ENCODE peak calls at places on chromosome 7, in nine cellular contexts. One of them, this sample, is unnamed.

GRCh38 chr7:12458520-12459131 is 55.0 kb upstream of the VWDE start:
- DNase-seq in CD8-positive, alpha-beta memory T cell: no peak
- DNase-seq in RWPE2: no peak
- DNase-seq in small intestine: peak
- DNase-seq in tibial artery: no peak
- DNase-seq in body of pancreas: no peak
- DNase-seq in K562: peak
- DNase-seq in neuronal stem cell: peak
- DNase-seq in lower lobe of right lung: no peak
- DNase-seq in this sample: no peak

GRCh38 chr7:17408245-17408903 is 109.9 kb downstream of the AHR start:
- DNase-seq in body of pancreas: peak
- DNase-seq in neuronal stem cell: no peak
- DNase-seq in small intestine: peak
- DNase-seq in CD8-positive, alpha-beta memory T cell: no peak
- DNase-seq in lower lobe of right lung: peak
- DNase-seq in RWPE2: peak
- DNase-seq in K562: no peak
- DNase-seq in tibial artery: peak
- DNase-seq in this sample: peak

GRCh38 chr7:9022456-9022855 is 589.0 kb downstream of the NXPH1 start:
- DNase-seq in body of pancreas: no peak
- DNase-seq in CD8-positive, alpha-beta memory T cell: no peak
- DNase-seq in RWPE2: no peak
- DNase-seq in tibial artery: no peak
- DNase-seq in K562: no peak
- DNase-seq in small intestine: no peak
- DNase-seq in neuronal stem cell: no peak
- DNase-seq in lower lobe of right lung: no peak
- DNase-seq in this sample: no peak

GRCh38 chr7:24601600-24601999 is 28.3 kb downstream of the PALS2 start:
- DNase-seq in RWPE2: no peak
- DNase-seq in body of pancreas: no peak
- DNase-seq in tibial artery: no peak
- DNase-seq in small intestine: no peak
- DNase-seq in lower lobe of right lung: no peak
- DNase-seq in K562: no peak
- DNase-seq in neuronal stem cell: no peak
- DNase-seq in CD8-positive, alpha-beta memory T cell: no peak
- DNase-seq in this sample: no peak

GRCh38 chr7:116138202-116138801 is 72.0 kb upstream of the TES start:
- DNase-seq in small intestine: peak
- DNase-seq in body of pancreas: no peak
- DNase-seq in K562: peak
- DNase-seq in lower lobe of right lung: no peak
- DNase-seq in RWPE2: no peak
- DNase-seq in tibial artery: no peak
- DNase-seq in CD8-positive, alpha-beta memory T cell: no peak
- DNase-seq in neuronal stem cell: peak
- DNase-seq in this sample: no peak

GRCh38 chr7:44145419-44145968 is 4.4 kb upstream of the MYL7 start:
- DNase-seq in RWPE2: no peak
- DNase-seq in small intestine: no peak
- DNase-seq in body of pancreas: no peak
- DNase-seq in CD8-positive, alpha-beta memory T cell: peak
- DNase-seq in neuronal stem cell: peak
- DNase-seq in lower lobe of right lung: no peak
- DNase-seq in K562: no peak
- DNase-seq in tibial artery: no peak
- DNase-seq in this sample: no peak

GRCh38 chr7:134212576-134213546 is 85.7 kb downstream of the LRGUK start:
- DNase-seq in RWPE2: no peak
- DNase-seq in CD8-positive, alpha-beta memory T cell: no peak
- DNase-seq in K562: peak
- DNase-seq in neuronal stem cell: no peak
- DNase-seq in tibial artery: peak
- DNase-seq in lower lobe of right lung: peak
- DNase-seq in small intestine: no peak
- DNase-seq in body of pancreas: no peak
- DNase-seq in this sample: no peak

GRCh38 chr7:112887-113286 is 79.5 kb upstream of the FAM20C start:
- DNase-seq in K562: no peak
- DNase-seq in CD8-positive, alpha-beta memory T cell: no peak
- DNase-seq in lower lobe of right lung: no peak
- DNase-seq in small intestine: no peak
- DNase-seq in neuronal stem cell: no peak
- DNase-seq in RWPE2: no peak
- DNase-seq in body of pancreas: no peak
- DNase-seq in tibial artery: no peak
- DNase-seq in this sample: no peak

GRCh38 chr7:73715648-73716317 is 3.7 kb downstream of the STX1A start:
- DNase-seq in small intestine: no peak
- DNase-seq in RWPE2: peak
- DNase-seq in K562: peak
- DNase-seq in CD8-positive, alpha-beta memory T cell: no peak
- DNase-seq in neuronal stem cell: no peak
- DNase-seq in body of pancreas: peak
- DNase-seq in tibial artery: no peak
- DNase-seq in lower lobe of right lung: no peak
- DNase-seq in this sample: no peak

GRCh38 chr7:1952169-1952760 is 280.5 kb downstream of the MAD1L1 start:
- DNase-seq in K562: no peak
- DNase-seq in body of pancreas: no peak
- DNase-seq in tibial artery: no peak
- DNase-seq in CD8-positive, alpha-beta memory T cell: no peak
- DNase-seq in RWPE2: no peak
- DNase-seq in small intestine: no peak
- DNase-seq in neuronal stem cell: no peak
- DNase-seq in lower lobe of right lung: peak
- DNase-seq in this sample: no peak

GRCh38 chr7:79782906-79783305 is 329.4 kb upstream of the MAGI2 start:
- DNase-seq in lower lobe of right lung: no peak
- DNase-seq in RWPE2: no peak
- DNase-seq in tibial artery: no peak
- DNase-seq in body of pancreas: no peak
- DNase-seq in neuronal stem cell: no peak
- DNase-seq in CD8-positive, alpha-beta memory T cell: no peak
- DNase-seq in K562: no peak
- DNase-seq in small intestine: no peak
- DNase-seq in this sample: no peak

GRCh38 chr7:34277016-34277800 is 371.9 kb downstream of the BMPER start:
- DNase-seq in neuronal stem cell: no peak
- DNase-seq in body of pancreas: no peak
- DNase-seq in K562: no peak
- DNase-seq in lower lobe of right lung: no peak
- DNase-seq in CD8-positive, alpha-beta memory T cell: no peak
- DNase-seq in tibial artery: no peak
- DNase-seq in RWPE2: no peak
- DNase-seq in small intestine: no peak
- DNase-seq in this sample: no peak

GRCh38 chr7:86867163-86867762 is 192.2 kb downstream of the ELAPOR2 start:
- DNase-seq in CD8-positive, alpha-beta memory T cell: no peak
- DNase-seq in tibial artery: no peak
- DNase-seq in K562: no peak
- DNase-seq in neuronal stem cell: peak
- DNase-seq in lower lobe of right lung: no peak
- DNase-seq in body of pancreas: no peak
- DNase-seq in RWPE2: no peak
- DNase-seq in small intestine: no peak
- DNase-seq in this sample: no peak

GRCh38 chr7:104341545-104341944 is 13.1 kb downstream of the LHFPL3 start:
- DNase-seq in body of pancreas: no peak
- DNase-seq in neuronal stem cell: peak
- DNase-seq in tibial artery: no peak
- DNase-seq in RWPE2: no peak
- DNase-seq in CD8-positive, alpha-beta memory T cell: no peak
- DNase-seq in small intestine: no peak
- DNase-seq in lower lobe of right lung: no peak
- DNase-seq in K562: peak
- DNase-seq in this sample: no peak

GRCh38 chr7:74082770-74083116 is 861 bp upstream of the LIMK1 start:
- DNase-seq in tibial artery: no peak
- DNase-seq in RWPE2: no peak
- DNase-seq in small intestine: no peak
- DNase-seq in K562: no peak
- DNase-seq in CD8-positive, alpha-beta memory T cell: no peak
- DNase-seq in body of pancreas: no peak
- DNase-seq in neuronal stem cell: no peak
- DNase-seq in lower lobe of right lung: no peak
- DNase-seq in this sample: no peak

GRCh38 chr7:11607676-11608075 is 224.3 kb downstream of the THSD7A start:
- DNase-seq in lower lobe of right lung: no peak
- DNase-seq in K562: no peak
- DNase-seq in body of pancreas: peak
- DNase-seq in RWPE2: no peak
- DNase-seq in small intestine: no peak
- DNase-seq in CD8-positive, alpha-beta memory T cell: no peak
- DNase-seq in tibial artery: no peak
- DNase-seq in neuronal stem cell: no peak
- DNase-seq in this sample: no peak

GRCh38 chr7:114825423-114825951 is 96.4 kb upstream of the MDFIC start:
- DNase-seq in K562: no peak
- DNase-seq in lower lobe of right lung: no peak
- DNase-seq in small intestine: no peak
- DNase-seq in neuronal stem cell: no peak
- DNase-seq in body of pancreas: no peak
- DNase-seq in RWPE2: no peak
- DNase-seq in CD8-positive, alpha-beta memory T cell: no peak
- DNase-seq in tibial artery: no peak
- DNase-seq in this sample: no peak

GRCh38 chr7:82109288-82109687 is 334.3 kb downstream of the CACNA2D1 start:
- DNase-seq in small intestine: no peak
- DNase-seq in RWPE2: no peak
- DNase-seq in lower lobe of right lung: no peak
- DNase-seq in body of pancreas: no peak
- DNase-seq in K562: no peak
- DNase-seq in neuronal stem cell: no peak
- DNase-seq in tibial artery: no peak
- DNase-seq in CD8-positive, alpha-beta memory T cell: no peak
- DNase-seq in this sample: no peak

DNA sequence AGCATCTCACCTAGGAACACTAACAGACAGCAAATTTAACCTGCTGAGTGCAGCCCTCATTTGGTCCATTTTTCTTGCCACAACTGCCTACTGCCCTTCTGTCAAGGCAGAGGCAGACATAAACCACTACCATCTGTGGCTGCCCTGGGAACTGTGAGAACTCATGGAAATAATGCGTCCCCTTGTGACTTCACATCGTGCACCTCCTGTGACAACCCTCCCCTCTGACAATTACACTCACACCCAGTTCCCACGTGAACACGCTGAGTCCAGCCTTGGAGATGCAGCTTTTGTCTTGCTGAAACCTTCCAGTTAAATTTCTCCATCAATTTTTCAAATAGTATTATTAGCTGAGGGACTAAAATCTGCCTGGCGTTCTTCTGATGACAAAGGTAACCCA is 193.1 kb upstream of the KLF14 start:
- DNase-seq in tibial artery: no peak
- DNase-seq in K562: no peak
- DNase-seq in lower lobe of right lung: no peak
- DNase-seq in neuronal stem cell: no peak
- DNase-seq in body of pancreas: no peak
- DNase-seq in CD8-positive, alpha-beta memory T cell: no peak
- DNase-seq in RWPE2: no peak
- DNase-seq in small intestine: no peak
- DNase-seq in this sample: no peak
- H3K27ac ChIP-seq in tibial artery: no peak
- H3K27ac ChIP-seq in K562: no peak
- H3K27ac ChIP-seq in lower lobe of right lung: no peak
- H3K27ac ChIP-seq in neuronal stem cell: no peak
- H3K27ac ChIP-seq in body of pancreas: no peak
- H3K27ac ChIP-seq in CD8-positive, alpha-beta memory T cell: no peak
- H3K27ac ChIP-seq in RWPE2: no peak
- H3K27ac ChIP-seq in small intestine: no peak
- H3K27ac ChIP-seq in this sample: no peak

DNA sequence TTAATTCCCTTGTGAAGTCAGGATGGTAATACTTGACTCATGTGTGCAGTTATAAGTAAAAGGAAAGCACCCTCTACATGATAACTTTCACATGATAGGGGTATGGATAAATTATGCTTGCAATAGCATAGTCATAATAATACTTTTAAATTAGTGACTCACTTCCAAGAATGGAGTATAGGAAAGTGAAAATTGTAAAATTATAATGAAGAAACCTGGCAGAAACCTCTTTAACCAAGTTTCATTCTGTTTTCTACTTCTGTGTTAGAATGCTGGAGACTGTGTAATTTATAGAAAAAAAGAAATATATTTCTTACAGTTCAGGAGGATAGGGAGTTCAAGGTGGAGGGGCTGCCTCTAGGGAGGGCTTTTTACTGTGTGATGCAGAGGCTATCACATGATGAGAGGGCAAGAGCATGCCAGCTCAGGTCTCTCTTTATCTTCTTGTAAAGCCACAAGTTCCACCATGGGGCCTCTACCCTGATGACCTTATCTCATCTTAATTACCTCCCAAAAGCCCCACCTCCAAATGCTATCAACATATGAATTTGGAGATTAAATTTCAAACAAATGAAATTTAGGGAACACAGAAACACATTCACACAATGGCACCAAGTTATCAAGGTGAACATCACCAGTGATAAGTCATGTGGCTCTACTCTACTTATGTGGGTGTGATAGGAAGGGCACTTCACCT is 43.2 kb downstream of the HDAC9 start:
- DNase-seq in body of pancreas: no peak
- DNase-seq in tibial artery: no peak
- DNase-seq in RWPE2: no peak
- DNase-seq in small intestine: no peak
- DNase-seq in CD8-positive, alpha-beta memory T cell: no peak
- DNase-seq in lower lobe of right lung: no peak
- DNase-seq in neuronal stem cell: no peak
- DNase-seq in K562: no peak
- DNase-seq in this sample: no peak
- H3K4me3 ChIP-seq in body of pancreas: no peak
- H3K4me3 ChIP-seq in tibial artery: no peak
- H3K4me3 ChIP-seq in RWPE2: no peak
- H3K4me3 ChIP-seq in small intestine: no peak
- H3K4me3 ChIP-seq in CD8-positive, alpha-beta memory T cell: no peak
- H3K4me3 ChIP-seq in lower lobe of right lung: no peak
- H3K4me3 ChIP-seq in neuronal stem cell: no peak
- H3K4me3 ChIP-seq in K562: no peak
- H3K4me3 ChIP-seq in this sample: no peak

GRCh38 chr7:20299647-20300312 is 30.9 kb upstream of the ITGB8 start:
- DNase-seq in lower lobe of right lung: no peak
- DNase-seq in small intestine: peak
- DNase-seq in RWPE2: no peak
- DNase-seq in tibial artery: no peak
- DNase-seq in K562: no peak
- DNase-seq in body of pancreas: no peak
- DNase-seq in neuronal stem cell: no peak
- DNase-seq in CD8-positive, alpha-beta memory T cell: no peak
- DNase-seq in this sample: no peak
- H3K27ac ChIP-seq in lower lobe of right lung: no peak
- H3K27ac ChIP-seq in small intestine: no peak
- H3K27ac ChIP-seq in RWPE2: peak
- H3K27ac ChIP-seq in tibial artery: peak
- H3K27ac ChIP-seq in K562: no peak
- H3K27ac ChIP-seq in body of pancreas: no peak
- H3K27ac ChIP-seq in neuronal stem cell: no peak
- H3K27ac ChIP-seq in CD8-positive, alpha-beta memory T cell: no peak
- H3K27ac ChIP-seq in this sample: no peak

DNA sequence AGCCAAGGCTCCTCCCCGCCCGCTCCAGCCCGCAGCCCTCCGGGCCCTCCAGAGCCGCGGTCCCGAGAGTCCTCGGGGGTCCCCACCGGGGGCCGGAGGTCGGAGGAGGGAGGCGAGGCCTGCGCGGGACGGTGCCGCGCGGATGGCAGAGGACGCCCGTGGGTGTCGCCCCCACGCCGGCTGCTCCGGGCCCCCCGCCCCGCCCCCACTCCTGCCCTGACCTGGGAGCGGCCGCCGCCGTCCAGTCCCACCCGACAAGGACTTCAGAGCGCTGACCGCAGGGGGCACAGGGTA is 57.2 kb upstream of the DNAJB6 start:
- DNase-seq in small intestine: no peak
- DNase-seq in tibial artery: no peak
- DNase-seq in K562: no peak
- DNase-seq in lower lobe of right lung: no peak
- DNase-seq in body of pancreas: no peak
- DNase-seq in CD8-positive, alpha-beta memory T cell: no peak
- DNase-seq in neuronal stem cell: no peak
- DNase-seq in RWPE2: no peak
- DNase-seq in this sample: no peak
- H3K4me3 ChIP-seq in small intestine: peak
- H3K4me3 ChIP-seq in tibial artery: peak
- H3K4me3 ChIP-seq in K562: no peak
- H3K4me3 ChIP-seq in lower lobe of right lung: peak
- H3K4me3 ChIP-seq in body of pancreas: no peak
- H3K4me3 ChIP-seq in CD8-positive, alpha-beta memory T cell: no peak
- H3K4me3 ChIP-seq in neuronal stem cell: no peak
- H3K4me3 ChIP-seq in RWPE2: peak
- H3K4me3 ChIP-seq in this sample: peak